ENCODE peak calls at places on chromosomes 16 and 17, in nine cellular contexts. K is Calu3; J is nephron progenitor cell; P is CD4-positive, alpha-beta T cell; V is tibial nerve; T is HFFc6; X is islet precursor cell; W is KBM-7; M is effector memory CD8-positive, alpha-beta T cell. Y is an unnamed sample.

GRCh38 chr17:32461498-32461852 is 17.2 kb downstream of the PSMD11 start:
- DNase-seq in K (no peak), J (no peak), P (no peak), V (no peak), T (no peak), X (no peak), W (no peak), M (no peak), Y (no peak)

GRCh38 chr17:75976175-75976848 is 2.7 kb downstream of the ACOX1 start:
- DNase-seq in K (no peak), J (no peak), P (no peak), V (no peak), T (no peak), X (no peak), W (no peak), M (no peak), Y (no peak)

GRCh38 chr17:38745545-38745944 is 2.6 kb downstream of the PCGF2 start:
- DNase-seq in K (no peak), J (no peak), P (no peak), V (peak; percentile 31), T (no peak), X (no peak), W (peak; percentile 31), M (no peak), Y (no peak)

GRCh38 chr16:23676924-23677480 is 1.7 kb upstream of the PLK1 start:
- DNase-seq in K (no peak), J (no peak), P (no peak), V (no peak), T (no peak), X (peak; percentile 35), W (no peak), M (no peak), Y (no peak)

GRCh38 chr17:32958418-32958817 is 30.5 kb downstream of the TMEM98 start:
- DNase-seq in K (no peak), J (no peak), P (no peak), V (no peak), T (peak; percentile 66), X (no peak), W (no peak), M (no peak), Y (no peak)

GRCh38 chr17:62805234-62805633 is 2.9 kb downstream of the MARCHF10 start:
- DNase-seq in K (no peak), J (no peak), P (no peak), V (no peak), T (peak; percentile 40), X (peak; percentile 12), W (no peak), M (no peak), Y (no peak)

GRCh38 chr17:80861892-80862291 is 129.7 kb upstream of the CHMP6 start:
- DNase-seq in K (no peak), J (peak; percentile 36), P (peak; percentile 59), V (no peak), T (no peak), X (peak; percentile 78), W (no peak), M (no peak), Y (no peak)

GRCh38 chr16:79757968-79758367 is 157.4 kb upstream of the MAF start:
- DNase-seq in K (no peak), J (no peak), P (no peak), V (no peak), T (no peak), X (no peak), W (no peak), M (no peak), Y (no peak)

GRCh38 chr16:68754117-68754792 is 17.2 kb downstream of the CDH1 start:
- DNase-seq in K (peak; percentile 70), J (no peak), P (no peak), V (no peak), T (no peak), X (no peak), W (no peak), M (no peak), Y (no peak)